ENCODE peak calls at places on chromosomes 5 and 9, in four cellular contexts. One of them, this sample, is unnamed.

GRCh38 chr9:69193685-69194032 is 19.6 kb downstream of the TJP2 start:
- DNase-seq in Panc1: no peak
- DNase-seq in activated CD8-positive, alpha-beta T cell treated with anti-CD3 and anti-CD28 coated beads for 36 hours: no peak
- DNase-seq in fibroblast of pulmonary artery: no peak
- DNase-seq in this sample: no peak

GRCh38 chr5:66326276-66326675 is 182.2 kb downstream of the SREK1 start:
- DNase-seq in Panc1: no peak
- DNase-seq in activated CD8-positive, alpha-beta T cell treated with anti-CD3 and anti-CD28 coated beads for 36 hours: no peak
- DNase-seq in fibroblast of pulmonary artery: no peak
- DNase-seq in this sample: no peak

GRCh38 chr5:140565024-140565779 is 574 bp downstream of the SLC35A4 start:
- DNase-seq in Panc1: no peak
- DNase-seq in activated CD8-positive, alpha-beta T cell treated with anti-CD3 and anti-CD28 coated beads for 36 hours: no peak
- DNase-seq in fibroblast of pulmonary artery: peak; percentile 23
- DNase-seq in this sample: no peak

GRCh38 chr5:124641154-124641792 is 105.2 kb downstream of the ZNF608 start:
- DNase-seq in Panc1: no peak
- DNase-seq in activated CD8-positive, alpha-beta T cell treated with anti-CD3 and anti-CD28 coated beads for 36 hours: no peak
- DNase-seq in fibroblast of pulmonary artery: no peak
- DNase-seq in this sample: no peak

GRCh38 chr9:96080364-96080763 is 204.9 kb downstream of the ERCC6L2 start:
- DNase-seq in Panc1: no peak
- DNase-seq in activated CD8-positive, alpha-beta T cell treated with anti-CD3 and anti-CD28 coated beads for 36 hours: no peak
- DNase-seq in fibroblast of pulmonary artery: peak; percentile 21
- DNase-seq in this sample: no peak

GRCh38 chr5:40652441-40653220 is 27.1 kb upstream of the PTGER4 start:
- DNase-seq in Panc1: no peak
- DNase-seq in activated CD8-positive, alpha-beta T cell treated with anti-CD3 and anti-CD28 coated beads for 36 hours: peak; percentile 60
- DNase-seq in fibroblast of pulmonary artery: no peak
- DNase-seq in this sample: no peak

GRCh38 chr9:137191691-137192447 is 3.4 kb downstream of the SSNA1 start:
- DNase-seq in Panc1: no peak
- DNase-seq in activated CD8-positive, alpha-beta T cell treated with anti-CD3 and anti-CD28 coated beads for 36 hours: no peak
- DNase-seq in fibroblast of pulmonary artery: no peak
- DNase-seq in this sample: no peak

GRCh38 chr5:119389288-119390065 is 33.7 kb downstream of the TNFAIP8 start:
- DNase-seq in Panc1: no peak
- DNase-seq in activated CD8-positive, alpha-beta T cell treated with anti-CD3 and anti-CD28 coated beads for 36 hours: no peak
- DNase-seq in fibroblast of pulmonary artery: no peak
- DNase-seq in this sample: no peak

GRCh38 chr5:76785493-76785892 is 33.3 kb upstream of the F2RL1 start:
- DNase-seq in Panc1: no peak
- DNase-seq in activated CD8-positive, alpha-beta T cell treated with anti-CD3 and anti-CD28 coated beads for 36 hours: no peak
- DNase-seq in fibroblast of pulmonary artery: peak; percentile 46
- DNase-seq in this sample: no peak

GRCh38 chr5:176415240-176416122 is 858 bp downstream of the CLTB start:
- DNase-seq in Panc1: no peak
- DNase-seq in activated CD8-positive, alpha-beta T cell treated with anti-CD3 and anti-CD28 coated beads for 36 hours: no peak
- DNase-seq in fibroblast of pulmonary artery: peak; percentile 49
- DNase-seq in this sample: peak; percentile 49

GRCh38 chr5:121758640-121759039 is 93.0 kb upstream of the FTMT start:
- DNase-seq in Panc1: no peak
- DNase-seq in activated CD8-positive, alpha-beta T cell treated with anti-CD3 and anti-CD28 coated beads for 36 hours: no peak
- DNase-seq in fibroblast of pulmonary artery: no peak
- DNase-seq in this sample: no peak

GRCh38 chr5:125176005-125176390 is 429.6 kb upstream of the ZNF608 start:
- DNase-seq in Panc1: no peak
- DNase-seq in activated CD8-positive, alpha-beta T cell treated with anti-CD3 and anti-CD28 coated beads for 36 hours: no peak
- DNase-seq in fibroblast of pulmonary artery: no peak
- DNase-seq in this sample: no peak

GRCh38 chr9:12231832-12232231 is 461.4 kb upstream of the TYRP1 start:
- DNase-seq in Panc1: no peak
- DNase-seq in activated CD8-positive, alpha-beta T cell treated with anti-CD3 and anti-CD28 coated beads for 36 hours: no peak
- DNase-seq in fibroblast of pulmonary artery: no peak
- DNase-seq in this sample: no peak

GRCh38 chr5:140236896-140237598 is 62.1 kb downstream of the CYSTM1 start:
- DNase-seq in Panc1: no peak
- DNase-seq in activated CD8-positive, alpha-beta T cell treated with anti-CD3 and anti-CD28 coated beads for 36 hours: no peak
- DNase-seq in fibroblast of pulmonary artery: no peak
- DNase-seq in this sample: no peak

GRCh38 chr9:83526901-83527300 is 11.3 kb downstream of the FRMD3 start:
- DNase-seq in Panc1: no peak
- DNase-seq in activated CD8-positive, alpha-beta T cell treated with anti-CD3 and anti-CD28 coated beads for 36 hours: no peak
- DNase-seq in fibroblast of pulmonary artery: no peak
- DNase-seq in this sample: no peak

GRCh38 chr5:144162686-144163085 is 7.8 kb downstream of the YIPF5 start:
- DNase-seq in Panc1: no peak
- DNase-seq in activated CD8-positive, alpha-beta T cell treated with anti-CD3 and anti-CD28 coated beads for 36 hours: no peak
- DNase-seq in fibroblast of pulmonary artery: no peak
- DNase-seq in this sample: no peak

GRCh38 chr5:143650296-143650695 is 161.7 kb upstream of the HMHB1 start:
- DNase-seq in Panc1: no peak
- DNase-seq in activated CD8-positive, alpha-beta T cell treated with anti-CD3 and anti-CD28 coated beads for 36 hours: no peak
- DNase-seq in fibroblast of pulmonary artery: no peak
- DNase-seq in this sample: no peak

GRCh38 chr5:123371575-123372179 is 51.5 kb downstream of the CEP120 start:
- DNase-seq in Panc1: no peak
- DNase-seq in activated CD8-positive, alpha-beta T cell treated with anti-CD3 and anti-CD28 coated beads for 36 hours: peak; percentile 32
- DNase-seq in fibroblast of pulmonary artery: peak; percentile 33
- DNase-seq in this sample: no peak

GRCh38 chr5:177492841-177493240 is 4.6 kb downstream of the PDLIM7 start:
- DNase-seq in Panc1: no peak
- DNase-seq in activated CD8-positive, alpha-beta T cell treated with anti-CD3 and anti-CD28 coated beads for 36 hours: no peak
- DNase-seq in fibroblast of pulmonary artery: no peak
- DNase-seq in this sample: no peak

GRCh38 chr5:54673523-54674225 is 156.1 kb downstream of the SNX18 start:
- DNase-seq in Panc1: no peak
- DNase-seq in activated CD8-positive, alpha-beta T cell treated with anti-CD3 and anti-CD28 coated beads for 36 hours: peak; percentile 73
- DNase-seq in fibroblast of pulmonary artery: peak; percentile 81
- DNase-seq in this sample: no peak

GRCh38 chr5:64569880-64570279 is 64.1 kb downstream of the RGS7BP start:
- DNase-seq in Panc1: no peak
- DNase-seq in activated CD8-positive, alpha-beta T cell treated with anti-CD3 and anti-CD28 coated beads for 36 hours: no peak
- DNase-seq in fibroblast of pulmonary artery: no peak
- DNase-seq in this sample: no peak

GRCh38 chr9:95313010-95313498 is 4.5 kb downstream of the FANCC start:
- DNase-seq in Panc1: no peak
- DNase-seq in activated CD8-positive, alpha-beta T cell treated with anti-CD3 and anti-CD28 coated beads for 36 hours: peak; percentile 30
- DNase-seq in fibroblast of pulmonary artery: peak; percentile 66
- DNase-seq in this sample: peak; percentile 30

GRCh38 chr9:126331964-126332748 is 5.5 kb downstream of the MVB12B start:
- DNase-seq in Panc1: no peak
- DNase-seq in activated CD8-positive, alpha-beta T cell treated with anti-CD3 and anti-CD28 coated beads for 36 hours: peak; percentile 55
- DNase-seq in fibroblast of pulmonary artery: no peak
- DNase-seq in this sample: peak; percentile 14

GRCh38 chr9:111661802-111662491 is 542 bp downstream of the GNG10 start:
- DNase-seq in Panc1: no peak
- DNase-seq in activated CD8-positive, alpha-beta T cell treated with anti-CD3 and anti-CD28 coated beads for 36 hours: peak; percentile 49
- DNase-seq in fibroblast of pulmonary artery: peak; percentile 32
- DNase-seq in this sample: peak; percentile 58

GRCh38 chr5:72427488-72428437 is 79.4 kb downstream of the ZNF366 start:
- DNase-seq in Panc1: no peak
- DNase-seq in activated CD8-positive, alpha-beta T cell treated with anti-CD3 and anti-CD28 coated beads for 36 hours: no peak
- DNase-seq in fibroblast of pulmonary artery: peak; percentile 68
- DNase-seq in this sample: no peak

GRCh38 chr5:97042981-97043380 is 99.4 kb downstream of the LIX1 start:
- DNase-seq in Panc1: no peak
- DNase-seq in activated CD8-positive, alpha-beta T cell treated with anti-CD3 and anti-CD28 coated beads for 36 hours: no peak
- DNase-seq in fibroblast of pulmonary artery: no peak
- DNase-seq in this sample: no peak

GRCh38 chr5:9903806-9904205 is 273.7 kb upstream of the TAS2R1 start:
- DNase-seq in Panc1: no peak
- DNase-seq in activated CD8-positive, alpha-beta T cell treated with anti-CD3 and anti-CD28 coated beads for 36 hours: no peak
- DNase-seq in fibroblast of pulmonary artery: peak; percentile 57
- DNase-seq in this sample: no peak

GRCh38 chr9:116162241-116162781 is 8.7 kb downstream of the PAPPA start:
- DNase-seq in Panc1: no peak
- DNase-seq in activated CD8-positive, alpha-beta T cell treated with anti-CD3 and anti-CD28 coated beads for 36 hours: no peak
- DNase-seq in fibroblast of pulmonary artery: no peak
- DNase-seq in this sample: no peak

GRCh38 chr9:93577940-93578682 is 1.7 kb downstream of the PHF2 start:
- DNase-seq in Panc1: no peak
- DNase-seq in activated CD8-positive, alpha-beta T cell treated with anti-CD3 and anti-CD28 coated beads for 36 hours: no peak
- DNase-seq in fibroblast of pulmonary artery: no peak
- DNase-seq in this sample: no peak

GRCh38 chr5:131356619-131357018 is 92.8 kb downstream of the CDC42SE2 start:
- DNase-seq in Panc1: no peak
- DNase-seq in activated CD8-positive, alpha-beta T cell treated with anti-CD3 and anti-CD28 coated beads for 36 hours: no peak
- DNase-seq in fibroblast of pulmonary artery: no peak
- DNase-seq in this sample: no peak
- TF ChIP-seq CTCF in Panc1: no peak
- TF ChIP-seq CTCF in activated CD8-positive, alpha-beta T cell treated with anti-CD3 and anti-CD28 coated beads for 36 hours: no peak
- TF ChIP-seq CTCF in fibroblast of pulmonary artery: no peak
- TF ChIP-seq CTCF in this sample: no peak

GRCh38 chr9:85940832-85941616 is at the start of gene NAA35:
- DNase-seq in Panc1: peak; percentile 88
- DNase-seq in activated CD8-positive, alpha-beta T cell treated with anti-CD3 and anti-CD28 coated beads for 36 hours: peak; percentile 99
- DNase-seq in fibroblast of pulmonary artery: peak; percentile 99
- DNase-seq in this sample: peak; percentile 99
- TF ChIP-seq CTCF in Panc1: no peak
- TF ChIP-seq CTCF in activated CD8-positive, alpha-beta T cell treated with anti-CD3 and anti-CD28 coated beads for 36 hours: no peak
- TF ChIP-seq CTCF in fibroblast of pulmonary artery: no peak
- TF ChIP-seq CTCF in this sample: no peak

DNA sequence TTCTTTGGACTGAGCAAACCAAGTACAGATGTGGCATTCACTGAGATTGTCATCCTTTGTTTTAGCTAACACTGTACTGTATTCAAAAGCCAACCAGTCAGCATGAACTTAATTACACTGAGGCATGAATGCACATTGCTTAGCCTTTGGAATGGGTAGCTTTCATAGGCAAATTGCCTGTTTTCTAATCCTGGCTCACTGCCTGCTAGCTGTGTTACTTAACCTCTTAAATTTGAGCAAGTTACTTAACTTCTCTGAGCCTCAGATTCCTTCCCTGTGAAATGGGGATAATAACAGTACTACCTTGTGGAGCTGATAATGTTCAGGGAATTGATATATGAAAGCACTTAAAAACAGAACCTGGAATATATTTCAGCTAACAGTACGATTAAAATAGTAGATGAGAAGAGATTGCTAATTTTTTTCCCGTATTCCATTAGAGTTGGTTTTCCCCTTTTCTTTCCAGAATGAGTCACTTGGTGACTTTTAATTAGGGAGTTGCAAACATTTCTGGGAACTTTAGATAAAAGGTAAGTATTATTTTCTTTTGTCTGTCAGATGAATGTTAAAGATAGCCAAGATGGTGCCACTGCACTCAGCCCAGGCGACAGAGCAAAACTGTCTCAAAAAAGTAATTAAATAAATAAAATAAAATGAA is 43.9 kb downstream of the ARRDC3 start:
- DNase-seq in Panc1: no peak
- DNase-seq in activated CD8-positive, alpha-beta T cell treated with anti-CD3 and anti-CD28 coated beads for 36 hours: no peak
- DNase-seq in fibroblast of pulmonary artery: peak; percentile 56
- DNase-seq in this sample: no peak
- TF ChIP-seq CTCF in Panc1: no peak
- TF ChIP-seq CTCF in activated CD8-positive, alpha-beta T cell treated with anti-CD3 and anti-CD28 coated beads for 36 hours: no peak
- TF ChIP-seq CTCF in fibroblast of pulmonary artery: no peak
- TF ChIP-seq CTCF in this sample: no peak

GRCh38 chr5:83488271-83488670 is 16.7 kb downstream of the VCAN start:
- DNase-seq in Panc1: no peak
- DNase-seq in activated CD8-positive, alpha-beta T cell treated with anti-CD3 and anti-CD28 coated beads for 36 hours: no peak
- DNase-seq in fibroblast of pulmonary artery: no peak
- DNase-seq in this sample: no peak

GRCh38 chr5:83487155-83487554 is 15.6 kb downstream of the VCAN start:
- DNase-seq in Panc1: no peak
- DNase-seq in activated CD8-positive, alpha-beta T cell treated with anti-CD3 and anti-CD28 coated beads for 36 hours: no peak
- DNase-seq in fibroblast of pulmonary artery: no peak
- DNase-seq in this sample: no peak

GRCh38 chr5:83482961-83483360 is 11.4 kb downstream of the VCAN start:
- DNase-seq in Panc1: no peak
- DNase-seq in activated CD8-positive, alpha-beta T cell treated with anti-CD3 and anti-CD28 coated beads for 36 hours: no peak
- DNase-seq in fibroblast of pulmonary artery: no peak
- DNase-seq in this sample: no peak

GRCh38 chr5:83484294-83484693 is 12.8 kb downstream of the VCAN start:
- DNase-seq in Panc1: no peak
- DNase-seq in activated CD8-positive, alpha-beta T cell treated with anti-CD3 and anti-CD28 coated beads for 36 hours: no peak
- DNase-seq in fibroblast of pulmonary artery: no peak
- DNase-seq in this sample: no peak

DNA sequence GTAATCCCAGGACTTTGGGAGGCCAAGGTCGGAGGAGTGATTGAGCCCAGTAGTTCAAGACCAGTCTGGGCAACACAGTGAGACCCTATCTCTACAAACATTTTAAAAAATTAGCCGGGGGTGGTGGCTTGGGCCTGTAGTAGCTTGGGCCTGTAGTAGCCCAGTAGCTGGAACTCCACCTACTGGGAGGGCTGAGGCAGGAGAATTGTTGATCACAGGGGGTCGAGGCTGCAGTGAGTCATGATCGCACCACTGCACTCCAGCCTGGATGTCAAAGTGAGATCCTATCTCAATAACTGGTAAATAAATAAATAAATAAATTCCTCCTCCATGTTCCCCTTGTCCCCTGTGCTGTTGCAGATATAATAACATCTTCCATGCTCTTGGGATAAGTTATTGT is 14.3 kb downstream of the VCAN start:
- DNase-seq in Panc1: no peak
- DNase-seq in activated CD8-positive, alpha-beta T cell treated with anti-CD3 and anti-CD28 coated beads for 36 hours: no peak
- DNase-seq in fibroblast of pulmonary artery: no peak
- DNase-seq in this sample: no peak
- TF ChIP-seq CTCF in Panc1: no peak
- TF ChIP-seq CTCF in activated CD8-positive, alpha-beta T cell treated with anti-CD3 and anti-CD28 coated beads for 36 hours: no peak
- TF ChIP-seq CTCF in fibroblast of pulmonary artery: no peak
- TF ChIP-seq CTCF in this sample: no peak

DNA sequence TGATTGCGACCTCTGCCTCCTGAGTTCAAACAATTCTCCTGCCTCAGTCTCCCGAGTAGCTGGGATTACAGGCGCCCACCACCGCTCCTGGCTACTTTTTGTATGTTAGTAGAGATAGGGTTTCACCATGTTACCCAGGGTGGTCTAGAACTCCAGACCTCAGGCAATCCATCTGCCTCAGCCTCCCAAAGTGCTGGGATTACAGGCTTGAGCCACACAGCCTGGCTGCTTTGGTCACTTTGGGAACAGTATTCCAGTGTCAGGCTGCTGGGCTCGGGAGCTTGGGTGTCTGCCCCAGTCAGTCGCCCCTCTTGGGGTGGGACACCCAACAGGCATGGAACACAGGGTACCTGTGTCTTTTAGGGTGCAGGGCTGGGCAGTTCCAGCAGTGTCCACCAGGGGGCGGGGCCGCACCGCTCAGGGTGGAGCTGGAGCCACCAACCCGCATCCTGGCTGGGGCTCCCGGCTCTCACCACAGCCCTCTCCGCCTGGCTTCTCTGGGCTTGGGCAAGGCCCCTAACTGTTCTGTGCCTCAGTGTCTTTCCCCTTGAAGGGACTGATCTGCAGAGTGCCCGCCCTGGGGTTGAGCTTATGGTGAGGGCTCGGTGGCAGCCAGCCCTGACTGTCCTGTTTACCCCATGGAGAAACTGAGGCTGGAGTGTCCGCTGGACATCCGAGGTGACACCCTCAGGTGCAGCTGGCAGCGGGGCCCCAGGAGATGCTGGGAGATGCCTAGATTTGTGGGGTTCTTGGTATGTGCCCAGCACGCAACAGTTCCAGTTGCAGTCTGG is 6.4 kb upstream of the RNU6ATAC start:
- DNase-seq in Panc1: no peak
- DNase-seq in activated CD8-positive, alpha-beta T cell treated with anti-CD3 and anti-CD28 coated beads for 36 hours: no peak
- DNase-seq in fibroblast of pulmonary artery: no peak
- DNase-seq in this sample: no peak
- TF ChIP-seq CTCF in Panc1: no peak
- TF ChIP-seq CTCF in activated CD8-positive, alpha-beta T cell treated with anti-CD3 and anti-CD28 coated beads for 36 hours: no peak
- TF ChIP-seq CTCF in fibroblast of pulmonary artery: no peak
- TF ChIP-seq CTCF in this sample: no peak